ENCODE peak calls at places on chromosomes 16 and 17, in four cellular contexts. F is body of pancreas, E is breast epithelium, X is heart left ventricle. C is an unnamed sample. For H3K4me1 and H3K27me3, the result is how much of the 10 kb centered on the place peaks cover.

GRCh38 chr16:58443783-58444182 is 51.5 kb downstream of the GINS3 start:
- DNase-seq in F (no peak), E (no peak), X (no peak), C (no peak)

GRCh38 chr16:70473446-70474319 is 19.3 kb downstream of the FCSK start:
- DNase-seq in F (no peak), E (no peak), X (no peak), C (no peak)

GRCh38 chr16:35746281-35746962 is 2287.0 kb downstream of the TP53TG3F start:
- DNase-seq in F (no peak), E (no peak), X (no peak), C (no peak)

GRCh38 chr17:28999216-28999615 is 6.6 kb downstream of the SEZ6 start:
- DNase-seq in F (no peak), E (no peak), X (no peak), C (no peak)

GRCh38 chr17:72383053-72383847 is 262.4 kb downstream of the SOX9 start:
- DNase-seq in F (no peak), E (no peak), X (peak), C (no peak)

GRCh38 chr17:17702821-17703607 is 21.8 kb downstream of the RAI1 start:
- DNase-seq in F (no peak), E (no peak), X (no peak), C (no peak)

GRCh38 chr17:43094129-43094834 is 30.9 kb downstream of the BRCA1 start:
- DNase-seq in F (no peak), E (no peak), X (no peak), C (no peak)

GRCh38 chr16:3577302-3577752 is at the start of gene NLRC3:
- DNase-seq in F (no peak), E (no peak), X (no peak), C (no peak)

GRCh38 chr16:48523415-48524204 is 86.4 kb downstream of the N4BP1 start:
- DNase-seq in F (no peak), E (no peak), X (no peak), C (no peak)

GRCh38 chr16:48524348-48525200 is 85.4 kb downstream of the N4BP1 start:
- DNase-seq in F (no peak), E (no peak), X (no peak), C (no peak)

GRCh38 chr16:48526958-48527331 is 83.0 kb downstream of the N4BP1 start:
- DNase-seq in F (no peak), E (no peak), X (no peak), C (no peak)

GRCh38 chr16:48525201-48526057 is 84.6 kb downstream of the N4BP1 start:
- DNase-seq in F (no peak), E (no peak), X (no peak), C (no peak)

DNA sequence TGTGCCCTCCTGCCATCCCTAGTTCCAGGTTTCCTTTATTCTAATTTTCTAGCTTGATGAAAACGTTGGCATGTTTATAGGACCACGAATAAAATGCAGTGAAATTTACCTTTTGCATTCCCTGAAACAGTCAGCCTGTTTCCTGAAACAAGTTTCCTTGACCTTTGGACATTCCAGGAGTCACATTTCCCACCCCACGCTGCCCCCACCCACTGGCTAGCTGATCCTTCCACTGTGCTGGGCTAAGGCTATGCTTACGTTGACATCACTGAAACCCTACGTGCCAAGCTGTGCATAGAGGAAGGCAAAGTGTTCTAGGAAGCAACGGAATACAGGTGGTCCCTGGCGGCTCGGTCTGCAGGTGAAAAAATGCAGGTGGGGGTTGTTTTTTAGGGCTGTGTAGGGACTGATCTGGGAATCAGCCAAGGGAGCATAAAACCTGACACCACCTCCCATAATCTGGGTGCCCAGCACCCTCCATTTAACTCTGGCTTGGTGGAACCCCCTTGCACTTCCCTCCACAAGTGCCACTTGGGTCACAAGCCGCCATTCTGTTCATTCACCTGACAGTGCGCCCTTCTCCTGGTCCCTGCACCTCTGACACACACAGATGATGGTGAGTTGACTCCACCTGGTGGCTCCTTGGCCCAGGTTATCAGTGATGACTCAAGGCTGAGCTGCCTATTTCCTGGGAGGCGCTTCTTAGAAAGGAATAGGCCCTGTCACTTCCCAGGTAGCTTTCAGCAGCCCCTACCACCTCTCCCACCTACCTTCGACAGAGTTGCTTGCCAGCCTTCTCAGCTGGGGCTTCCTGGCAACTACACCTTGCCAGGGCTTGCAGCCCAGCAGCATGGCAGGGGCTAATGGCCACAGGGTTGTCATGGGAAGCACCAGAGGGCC is 83.7 kb downstream of the N4BP1 start:
- DNase-seq in F (peak), E (no peak), X (no peak), C (peak)
- TF ChIP-seq POLR2A in F (no peak), E (no peak), X (no peak), C (peak)

GRCh38 chr16:85170066-85171003 is 58.1 kb upstream of the CIBAR2 start:
- DNase-seq in F (peak), E (no peak), X (no peak), C (peak)
- H3K4me1 ChIP-seq in F (half or more), E (under half), X (half or more), C (under half)

GRCh38 chr17:27310548-27311110 is 16.7 kb downstream of the WSB1 start:
- DNase-seq in F (no peak), E (no peak), X (no peak), C (no peak)
- H3K27me3 ChIP-seq in F (under half), E (under half), X (under half), C (under half)

DNA sequence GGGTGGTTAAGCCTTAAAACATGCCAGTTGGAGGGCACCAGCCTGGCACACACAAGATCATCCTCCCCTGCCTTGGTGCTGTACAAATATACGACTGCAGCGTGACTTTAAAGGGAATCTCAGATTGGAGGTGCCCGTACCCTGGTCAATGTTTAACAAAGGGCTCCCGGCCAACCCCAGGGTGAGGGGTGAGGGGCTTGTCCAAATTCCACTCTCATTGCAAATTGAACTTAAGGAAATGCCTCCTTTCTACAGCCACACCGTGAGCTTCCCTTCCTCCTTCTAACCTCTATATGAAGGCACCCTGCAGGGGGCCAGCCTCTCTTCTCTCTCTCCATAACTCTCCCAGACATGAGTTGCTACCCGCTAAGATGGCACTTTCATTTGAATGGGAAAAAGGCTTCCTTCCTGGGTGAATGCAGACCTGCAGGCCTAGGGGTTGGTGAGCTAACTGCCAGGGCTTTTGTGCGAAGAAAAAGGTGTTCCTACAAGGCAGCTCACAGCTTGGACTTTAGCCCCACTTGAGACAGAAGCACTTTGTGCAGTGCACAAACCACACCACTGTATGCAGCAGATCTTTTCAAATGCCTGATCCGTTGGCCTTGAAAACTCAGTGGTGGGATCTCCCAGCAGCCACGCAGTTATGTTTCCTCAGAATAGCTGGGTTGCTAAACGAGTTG is 76.6 kb downstream of the IRF8 start:
- DNase-seq in F (no peak), E (no peak), X (no peak), C (peak)
- TF ChIP-seq POLR2A in F (no peak), E (no peak), X (no peak), C (no peak)

GRCh38 chr16:28291651-28292626 is at the start of gene SBK1:
- DNase-seq in F (peak), E (peak), X (peak), C (peak)
- H3K4me1 ChIP-seq in F (under half), E (under half), X (under half), C (under half)

DNA sequence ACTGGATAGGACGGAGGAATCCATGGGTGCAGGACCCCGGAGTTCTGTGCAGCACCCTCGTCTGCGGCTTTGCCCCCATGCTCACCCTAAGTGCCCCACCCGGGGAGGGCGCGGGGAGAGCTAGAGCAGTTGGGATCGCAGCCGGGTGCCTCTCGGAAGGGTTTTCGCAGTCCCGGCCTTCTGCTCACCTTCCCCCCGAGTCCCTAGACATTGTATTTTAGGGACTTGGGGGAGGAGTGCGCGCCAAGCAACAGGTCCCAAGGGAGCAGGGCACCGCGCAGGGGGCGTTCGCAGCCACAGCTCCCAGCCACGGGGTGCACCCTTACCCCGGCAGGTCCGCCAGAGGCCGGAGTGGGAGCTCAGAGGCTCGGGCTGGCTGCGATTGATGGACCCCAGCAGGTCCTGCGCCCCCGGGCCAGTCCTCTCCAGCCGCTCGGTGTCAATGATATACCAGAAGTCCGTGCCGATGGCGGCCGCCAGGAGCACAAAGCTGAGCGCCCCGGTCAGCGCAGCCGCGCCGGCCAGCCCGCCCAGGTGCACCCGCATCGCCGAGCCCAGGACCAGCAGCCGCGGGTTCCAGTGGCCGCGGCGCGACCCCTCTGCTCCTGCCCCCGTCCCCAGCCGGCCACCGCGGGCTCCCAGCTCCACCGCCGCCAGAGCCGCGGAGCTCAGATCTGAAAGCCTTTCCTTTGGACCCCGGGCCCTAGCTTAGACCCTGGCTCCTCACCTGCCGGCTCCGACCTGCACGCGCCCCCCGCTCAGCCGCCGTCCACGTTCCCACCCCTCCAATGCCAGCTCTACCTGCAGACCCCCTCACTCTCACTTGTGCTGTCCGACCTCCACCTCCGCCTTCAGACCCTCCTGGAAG is 784 bp downstream of the TMEM114 start:
- DNase-seq in F (peak), E (no peak), X (no peak), C (no peak)
- H3K27me3 ChIP-seq in F (under half), E (under half), X (half or more), C (under half)

GRCh38 chr17:7884581-7885356 is 3.8 kb upstream of the CHD3 start:
- DNase-seq in F (peak), E (no peak), X (no peak), C (no peak)

GRCh38 chr17:7886227-7887037 is 2.2 kb upstream of the CHD3 start:
- DNase-seq in F (peak), E (peak), X (peak), C (no peak)

GRCh38 chr17:7887038-7887481 is 1.5 kb upstream of the CHD3 start:
- DNase-seq in F (no peak), E (no peak), X (no peak), C (no peak)

GRCh38 chr17:7883781-7884386 is 4.7 kb upstream of the CHD3 start:
- DNase-seq in F (no peak), E (no peak), X (no peak), C (no peak)

GRCh38 chr17:7885357-7886226 is 3.0 kb upstream of the CHD3 start:
- DNase-seq in F (peak), E (peak), X (peak), C (no peak)
- TF ChIP-seq POLR2A in F (peak), E (no peak), X (no peak), C (no peak)

DNA sequence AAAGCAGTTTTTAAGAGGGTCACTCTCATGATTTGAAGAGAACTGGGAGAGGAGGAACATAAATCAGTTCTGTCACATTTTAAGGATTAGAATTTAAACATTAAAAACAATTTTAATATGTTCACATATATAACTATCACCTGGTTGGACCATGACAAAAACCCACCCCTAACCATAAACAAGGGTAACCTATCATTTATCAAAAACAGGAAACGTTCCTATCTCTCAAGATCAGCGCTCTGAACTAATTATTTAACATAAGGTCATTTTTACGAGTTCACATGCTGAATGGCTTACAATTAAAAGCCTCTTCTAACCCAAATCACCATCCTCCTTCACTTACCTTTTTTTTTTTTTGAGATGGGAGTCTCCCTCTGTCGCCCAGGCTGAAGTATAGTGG is 45.0 kb downstream of the KANSL1 start:
- DNase-seq in F (no peak), E (no peak), X (no peak), C (no peak)
- H3K4me1 ChIP-seq in F (half or more), E (under half), X (half or more), C (under half)

DNA sequence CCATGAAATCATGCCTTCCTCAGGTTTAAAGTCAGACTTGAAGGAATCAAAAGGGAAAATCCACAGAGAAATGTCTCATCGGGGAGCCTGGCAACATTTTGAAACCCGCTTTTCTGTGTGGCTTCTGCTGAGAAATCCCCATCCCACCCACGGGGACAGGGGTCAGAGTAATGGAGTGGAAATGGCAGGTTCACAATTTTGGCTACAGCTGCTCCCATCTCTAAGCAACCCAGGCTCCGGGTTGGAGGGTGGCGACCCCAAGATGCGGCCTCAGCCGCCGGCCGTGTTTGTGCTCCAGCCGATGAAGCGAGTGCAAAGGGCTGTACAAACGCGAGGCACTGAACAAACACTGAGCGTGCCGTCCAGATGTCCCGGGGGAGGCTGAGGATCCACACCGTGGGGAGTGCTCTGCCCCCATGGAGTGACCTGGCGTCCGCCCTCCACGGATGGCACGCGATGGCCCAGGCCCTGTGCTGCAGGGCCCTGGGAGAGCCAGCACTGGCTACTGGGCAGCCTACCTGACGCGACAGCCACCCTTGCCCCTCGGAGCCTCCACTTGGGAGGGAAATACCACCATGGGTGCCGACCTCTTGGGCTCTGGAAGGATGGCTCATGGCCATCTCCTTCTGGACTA is 22.2 kb downstream of the SLC43A2 start:
- DNase-seq in F (peak), E (no peak), X (no peak), C (no peak)
- H3K27me3 ChIP-seq in F (under half), E (under half), X (under half), C (under half)

C was measured in right lobe of liver.